ENCODE peak calls at places on chromosomes 7 and 10, in seven cellular contexts. L is cardiac muscle cell, V is bronchial epithelial cell, F is PC-9, Y is aorta, E is pancreas, C is GM23338. R is an unnamed sample. For H3K36me3 and H3K27me3, the result is how much of the 10 kb centered on the place peaks cover.

GRCh38 chr7:158458096-158458495 is 129.5 kb downstream of the PTPRN2 start:
- DNase-seq in L (no peak), V (no peak), F (no peak), Y (no peak), E (no peak), C (no peak), R (no peak)

GRCh38 chr10:100519321-100520051 is at the start of gene SEC31B:
- DNase-seq in L (peak), V (no peak), F (no peak), Y (peak), E (peak), C (peak), R (no peak)

GRCh38 chr7:156764766-156765165 is 124.2 kb downstream of the RNF32 start:
- DNase-seq in L (no peak), V (no peak), F (no peak), Y (no peak), E (no peak), C (no peak), R (no peak)

GRCh38 chr10:127556911-127557310 is 7.8 kb downstream of the NPS start:
- DNase-seq in L (peak), V (no peak), F (no peak), Y (no peak), E (no peak), C (peak), R (peak)

GRCh38 chr10:77884181-77884580 is 42.4 kb downstream of the DLG5 start:
- DNase-seq in L (no peak), V (no peak), F (no peak), Y (no peak), E (no peak), C (no peak), R (no peak)

GRCh38 chr10:23386052-23386451 is 41.5 kb upstream of the C10orf67 start:
- DNase-seq in L (no peak), V (peak), F (no peak), Y (no peak), E (no peak), C (no peak), R (no peak)

GRCh38 chr7:100491192-100491578 is 7.5 kb downstream of the NYAP1 start:
- DNase-seq in L (no peak), V (no peak), F (no peak), Y (no peak), E (no peak), C (no peak), R (no peak)

GRCh38 chr7:26681819-26682418 is 182.5 kb downstream of the SKAP2 start:
- DNase-seq in L (peak), V (peak), F (no peak), Y (no peak), E (no peak), C (peak), R (no peak)

GRCh38 chr10:6022693-6023092 is 39.5 kb downstream of the IL2RA start:
- DNase-seq in L (no peak), V (no peak), F (no peak), Y (no peak), E (no peak), C (no peak), R (no peak)

GRCh38 chr10:28111712-28112111 is 112.8 kb upstream of the ODAD2 start:
- DNase-seq in L (no peak), V (no peak), F (no peak), Y (no peak), E (no peak), C (no peak), R (no peak)

GRCh38 chr10:13414855-13415254 is 66.8 kb upstream of the SEPHS1 start:
- DNase-seq in L (peak), V (peak), F (no peak), Y (no peak), E (peak), C (peak), R (peak)

GRCh38 chr10:133176546-133176945 is 16.5 kb downstream of the KNDC1 start:
- DNase-seq in L (no peak), V (no peak), F (no peak), Y (peak), E (no peak), C (no peak), R (no peak)

GRCh38 chr7:94741179-94741578 is 85.2 kb upstream of the SGCE start:
- DNase-seq in L (no peak), V (peak), F (no peak), Y (no peak), E (no peak), C (no peak), R (no peak)

GRCh38 chr10:112304460-112304859 is 21.3 kb downstream of the TECTB start:
- DNase-seq in L (no peak), V (peak), F (peak), Y (no peak), E (no peak), C (no peak), R (no peak)

GRCh38 chr7:157136372-157136771 is 2.4 kb upstream of the UBE3C start:
- DNase-seq in L (no peak), V (peak), F (peak), Y (no peak), E (no peak), C (peak), R (peak)

GRCh38 chr7:127803626-127804025 is 151.6 kb downstream of the SND1 start:
- DNase-seq in L (no peak), V (peak), F (no peak), Y (no peak), E (no peak), C (no peak), R (no peak)

GRCh38 chr10:34494012-34494411 is 321.1 kb downstream of the PARD3 start:
- DNase-seq in L (no peak), V (peak), F (peak), Y (no peak), E (no peak), C (no peak), R (peak)

GRCh38 chr10:84204122-84204521 is 9.8 kb downstream of the CDHR1 start:
- DNase-seq in L (no peak), V (peak), F (no peak), Y (no peak), E (no peak), C (peak), R (no peak)

GRCh38 chr10:46525824-46526681 is 30.4 kb downstream of the GPRIN2 start:
- DNase-seq in L (no peak), V (no peak), F (no peak), Y (no peak), E (no peak), C (no peak), R (no peak)

GRCh38 chr7:88337556-88337955 is 30.9 kb upstream of the STEAP4 start:
- DNase-seq in L (no peak), V (peak), F (peak), Y (no peak), E (no peak), C (no peak), R (peak)

GRCh38 chr10:4312046-4312835 is 513.8 kb upstream of the AKR1E2 start:
- DNase-seq in L (no peak), V (peak), F (no peak), Y (no peak), E (no peak), C (no peak), R (no peak)

GRCh38 chr10:32489935-32490334 is 44.0 kb downstream of the CCDC7 start:
- DNase-seq in L (no peak), V (no peak), F (no peak), Y (no peak), E (no peak), C (no peak), R (no peak)

GRCh38 chr10:94016727-94017714 is 23.3 kb downstream of the PLCE1 start:
- DNase-seq in L (no peak), V (no peak), F (no peak), Y (no peak), E (no peak), C (peak), R (no peak)

GRCh38 chr7:149261321-149261828 is 621 bp upstream of the ZNF783 start:
- DNase-seq in L (no peak), V (peak), F (peak), Y (no peak), E (no peak), C (peak), R (peak)

GRCh38 chr10:24953350-24954074 is 1.1 kb upstream of the PRTFDC1 start:
- DNase-seq in L (no peak), V (peak), F (peak), Y (no peak), E (no peak), C (no peak), R (no peak)

GRCh38 chr7:150931199-150931869 is 46.8 kb downstream of the KCNH2 start:
- DNase-seq in L (peak), V (no peak), F (no peak), Y (no peak), E (no peak), C (no peak), R (no peak)

GRCh38 chr7:88302486-88302885 is 4.2 kb downstream of the STEAP4 start:
- DNase-seq in L (no peak), V (no peak), F (no peak), Y (no peak), E (no peak), C (no peak), R (peak)

GRCh38 chr10:28250782-28251181 is 52.1 kb downstream of the MPP7 start:
- DNase-seq in L (no peak), V (peak), F (no peak), Y (no peak), E (no peak), C (no peak), R (no peak)

GRCh38 chr10:93488956-93489528 is 6.9 kb upstream of the MYOF start:
- DNase-seq in L (no peak), V (no peak), F (no peak), Y (no peak), E (no peak), C (peak), R (no peak)

GRCh38 chr10:99276848-99277486 is 41.3 kb upstream of the HPSE2 start:
- DNase-seq in L (peak), V (peak), F (no peak), Y (no peak), E (no peak), C (peak), R (no peak)

GRCh38 chr7:96977445-96977844 is 27.9 kb upstream of the DLX6 start:
- DNase-seq in L (no peak), V (no peak), F (no peak), Y (no peak), E (no peak), C (no peak), R (no peak)
- H3K4me3 ChIP-seq in L (no peak), V (no peak), F (no peak), Y (no peak), E (no peak), C (no peak), R (no peak)

GRCh38 chr7:134966691-134967090 is 19.6 kb upstream of the AGBL3 start:
- DNase-seq in L (no peak), V (no peak), F (no peak), Y (no peak), E (no peak), C (no peak), R (no peak)
- H3K36me3 ChIP-seq in L (under half), V (under half), F (under half), Y (under half), E (under half), C (under half), R (under half)

DNA sequence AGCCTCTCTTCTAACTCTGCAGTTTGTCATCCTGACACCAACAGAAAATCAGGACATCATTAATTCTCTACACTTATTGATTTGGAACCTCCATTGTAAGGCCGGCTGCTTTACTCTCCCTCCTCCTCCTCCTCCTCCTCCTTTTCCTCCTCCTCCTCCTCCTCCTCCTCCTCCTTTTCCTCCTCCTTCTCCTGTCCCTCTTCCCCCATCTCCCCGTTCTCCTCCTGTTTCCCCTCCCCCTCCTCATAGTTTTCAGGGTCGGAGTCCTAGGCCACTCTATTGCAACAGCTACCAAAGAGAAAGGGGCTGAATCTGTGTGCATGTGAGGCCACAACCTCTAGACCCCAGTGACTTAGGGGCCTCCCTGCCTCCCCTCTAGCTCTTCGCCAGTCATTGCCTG is 136.1 kb downstream of the HECW1 start:
- DNase-seq in L (no peak), V (no peak), F (no peak), Y (no peak), E (no peak), C (no peak), R (no peak)
- H3K27me3 ChIP-seq in L (under half), V (under half), F (half or more), Y (under half), E (under half), C (under half), R (under half)

GRCh38 chr7:102111063-102111757 is 175.5 kb upstream of the SH2B2 start:
- DNase-seq in L (no peak), V (no peak), F (no peak), Y (no peak), E (no peak), C (peak), R (no peak)
- H3K4me3 ChIP-seq in L (no peak), V (no peak), F (no peak), Y (no peak), E (no peak), C (peak), R (no peak)

DNA sequence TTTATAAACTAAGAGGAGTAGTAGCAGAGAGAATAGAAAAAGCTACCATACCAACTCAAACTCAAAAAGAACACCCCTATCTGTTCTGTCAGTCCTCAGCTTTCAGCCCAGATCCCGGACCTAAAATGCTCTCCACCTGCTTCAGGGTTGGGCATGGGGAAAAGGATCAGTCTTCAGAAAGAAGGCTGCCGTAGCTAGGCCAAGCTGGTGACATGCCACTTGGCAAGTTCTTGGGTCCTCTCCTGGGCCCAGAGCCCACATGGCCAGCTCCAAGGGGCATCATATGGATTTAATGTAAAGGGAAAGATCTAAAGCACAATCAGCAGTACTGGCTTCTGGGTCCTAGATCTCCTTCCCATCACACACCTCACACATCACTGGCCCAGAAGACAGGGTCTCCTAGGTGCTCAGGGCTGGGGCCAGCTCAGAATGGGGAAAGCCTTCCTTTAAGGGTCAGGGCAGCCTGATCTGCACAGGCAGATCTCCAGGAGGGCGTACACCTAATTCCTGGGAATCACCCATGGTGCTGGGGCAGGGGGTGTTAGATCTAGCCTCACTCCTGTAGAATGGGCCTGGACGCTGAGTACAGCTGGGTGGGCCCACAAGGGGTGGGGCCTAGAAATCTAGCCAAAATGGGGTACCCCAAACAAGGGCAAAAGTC is 2.5 kb downstream of the VAX1 start:
- DNase-seq in L (no peak), V (no peak), F (no peak), Y (no peak), E (no peak), C (no peak), R (no peak)
- H3K36me3 ChIP-seq in L (under half), V (under half), F (under half), Y (under half), E (under half), C (under half), R (under half)

GRCh38 chr10:129972966-129973673 is 9.0 kb upstream of the EBF3 start:
- DNase-seq in L (no peak), V (no peak), F (no peak), Y (no peak), E (no peak), C (peak), R (no peak)

GRCh38 chr10:129970404-129971364 is 6.6 kb upstream of the EBF3 start:
- DNase-seq in L (peak), V (no peak), F (no peak), Y (no peak), E (no peak), C (no peak), R (no peak)

GRCh38 chr10:129969528-129970264 is 5.6 kb upstream of the EBF3 start:
- DNase-seq in L (no peak), V (no peak), F (no peak), Y (no peak), E (no peak), C (no peak), R (no peak)

GRCh38 chr10:129972145-129972965 is 8.3 kb upstream of the EBF3 start:
- DNase-seq in L (peak), V (no peak), F (no peak), Y (no peak), E (no peak), C (peak), R (no peak)

GRCh38 chr10:129971381-129972144 is 7.5 kb upstream of the EBF3 start:
- DNase-seq in L (peak), V (no peak), F (no peak), Y (peak), E (peak), C (peak), R (peak)
- H3K27me3 ChIP-seq in L (half or more), V (half or more), F (under half), Y (under half), E (half or more), C (half or more), R (under half)

GRCh38 chr10:62053860-62054259 is 152.4 kb downstream of the ARID5B start:
- DNase-seq in L (no peak), V (no peak), F (no peak), Y (no peak), E (no peak), C (no peak), R (no peak)

GRCh38 chr10:62054408-62054807 is 152.9 kb downstream of the ARID5B start:
- DNase-seq in L (no peak), V (no peak), F (no peak), Y (no peak), E (no peak), C (no peak), R (no peak)

GRCh38 chr10:62050627-62050924 is 149.1 kb downstream of the ARID5B start:
- DNase-seq in L (no peak), V (no peak), F (no peak), Y (no peak), E (no peak), C (no peak), R (no peak)

GRCh38 chr10:62050941-62051433 is 149.5 kb downstream of the ARID5B start:
- DNase-seq in L (peak), V (peak), F (peak), Y (peak), E (no peak), C (peak), R (peak)

GRCh38 chr10:62052276-62052675 is 150.8 kb downstream of the ARID5B start:
- DNase-seq in L (no peak), V (no peak), F (no peak), Y (no peak), E (no peak), C (no peak), R (no peak)
- H3K4me3 ChIP-seq in L (no peak), V (no peak), F (no peak), Y (no peak), E (no peak), C (no peak), R (peak)

GRCh38 chr7:6430974-6431373 is 16.8 kb downstream of the DAGLB start:
- DNase-seq in L (no peak), V (no peak), F (no peak), Y (no peak), E (no peak), C (no peak), R (no peak)

GRCh38 chr7:6425948-6426347 is 21.8 kb downstream of the DAGLB start:
- DNase-seq in L (no peak), V (no peak), F (no peak), Y (no peak), E (no peak), C (no peak), R (no peak)

GRCh38 chr7:6433814-6434630 is 13.7 kb downstream of the DAGLB start:
- DNase-seq in L (no peak), V (no peak), F (no peak), Y (no peak), E (no peak), C (no peak), R (no peak)

GRCh38 chr7:6432786-6433185 is 15.0 kb downstream of the DAGLB start:
- DNase-seq in L (no peak), V (no peak), F (no peak), Y (no peak), E (no peak), C (no peak), R (no peak)

DNA sequence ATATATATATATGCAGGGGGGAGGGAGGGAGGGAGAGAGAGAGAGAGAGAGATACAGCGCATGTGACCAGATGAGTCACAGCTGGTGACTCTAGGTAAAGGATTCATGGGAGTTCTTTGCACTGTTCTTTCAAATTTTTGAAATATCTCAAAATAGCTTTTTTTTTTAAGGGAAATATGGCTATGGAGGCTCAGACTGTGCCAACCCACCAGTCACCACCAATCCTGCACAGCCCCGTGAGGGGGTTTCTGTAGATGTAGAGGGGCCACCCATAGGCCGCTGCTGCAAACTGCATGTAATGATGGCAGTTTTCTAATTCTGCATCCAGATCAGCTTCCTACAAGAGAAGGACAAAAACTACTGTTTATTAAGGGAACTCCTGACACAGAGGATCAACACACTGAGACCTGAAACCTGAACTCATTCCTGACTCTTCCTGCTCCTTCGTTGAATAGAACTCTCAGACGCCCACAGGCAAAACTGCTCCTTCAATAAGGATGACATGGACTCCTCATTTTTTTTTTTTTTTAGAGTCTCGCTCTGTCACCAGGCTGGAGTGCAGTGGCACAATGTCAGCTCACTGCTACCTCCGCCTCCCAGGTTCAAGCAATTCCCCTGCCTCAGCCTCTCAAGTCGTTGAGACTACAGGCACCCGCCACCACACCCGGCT is 17.3 kb downstream of the DAGLB start:
- DNase-seq in L (peak), V (peak), F (no peak), Y (no peak), E (no peak), C (peak), R (no peak)
- H3K36me3 ChIP-seq in L (under half), V (under half), F (under half), Y (under half), E (under half), C (under half), R (half or more)

DNA sequence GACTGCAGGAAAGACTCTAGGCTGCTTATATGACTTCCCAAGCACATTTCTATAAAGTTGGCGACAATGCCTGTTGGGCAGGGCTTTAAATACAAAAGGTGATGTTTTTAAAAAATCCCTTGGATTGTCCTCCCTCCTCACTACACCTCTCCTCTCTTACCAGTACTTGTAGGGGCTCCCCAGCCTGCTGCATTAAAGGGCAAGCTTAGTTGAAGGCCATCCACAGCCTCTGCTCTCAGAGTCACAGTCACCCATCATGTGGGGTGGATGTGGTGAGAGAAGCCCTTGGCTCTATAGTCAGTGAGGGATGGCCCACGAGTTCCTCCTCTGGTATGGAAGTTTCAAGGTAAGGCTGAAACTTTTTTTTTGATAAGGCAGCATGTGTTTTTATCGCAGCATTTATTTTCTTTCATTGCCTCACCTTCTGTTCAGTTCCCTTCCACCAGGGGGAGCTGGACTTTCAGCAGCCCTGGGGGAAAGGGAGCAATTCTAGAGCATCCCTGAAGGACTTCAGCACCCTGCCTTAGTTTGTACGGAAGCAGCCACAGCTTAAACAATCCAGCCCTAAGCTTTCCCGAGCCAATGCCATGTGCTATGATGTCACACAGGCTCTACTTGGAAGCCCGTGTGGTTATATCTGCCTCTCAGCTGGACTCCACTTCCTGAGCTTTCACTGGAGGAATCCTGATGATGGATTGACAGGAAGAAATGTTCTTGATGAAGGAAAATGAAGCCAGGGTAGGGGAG is 131.9 kb downstream of the CALCR start:
- DNase-seq in L (peak), V (peak), F (no peak), Y (no peak), E (no peak), C (peak), R (no peak)
- H3K27me3 ChIP-seq in L (under half), V (under half), F (under half), Y (under half), E (under half), C (under half), R (under half)

R was measured in MG63.